ENCODE peak calls at places on chromosome 19, in six cellular contexts. F, Z, B, Y, U and A are unnamed samples.

GRCh38 chr19:28318469-28319179 is 894.3 kb downstream of the UQCRFS1 start:
- DNase-seq in F (no peak), Z (no peak), B (no peak), Y (no peak), U (no peak), A (no peak)

GRCh38 chr19:28980236-28980868 is 232.6 kb downstream of the UQCRFS1 start:
- DNase-seq in F (no peak), Z (no peak), B (peak), Y (no peak), U (peak), A (no peak)

GRCh38 chr19:10027158-10027997 is 14.1 kb downstream of the RDH8 start:
- DNase-seq in F (peak), Z (peak), B (peak), Y (peak), U (peak), A (peak)

GRCh38 chr19:5801796-5802616 is 2.9 kb upstream of the NRTN start:
- DNase-seq in F (no peak), Z (no peak), B (no peak), Y (no peak), U (peak), A (no peak)

GRCh38 chr19:47035127-47035494 is 13.3 kb downstream of the TMEM160 start:
- DNase-seq in F (no peak), Z (no peak), B (no peak), Y (no peak), U (no peak), A (peak)

GRCh38 chr19:1017115-1017905 is 3.6 kb downstream of the TMEM259 start:
- DNase-seq in F (no peak), Z (no peak), B (no peak), Y (no peak), U (no peak), A (no peak)

GRCh38 chr19:1768248-1768647 is 14.9 kb downstream of the ONECUT3 start:
- DNase-seq in F (no peak), Z (no peak), B (no peak), Y (no peak), U (no peak), A (no peak)

GRCh38 chr19:44282846-44283245 is 22.0 kb downstream of the ZNF235 start:
- DNase-seq in F (no peak), Z (no peak), B (no peak), Y (no peak), U (no peak), A (no peak)

GRCh38 chr19:30036154-30037129 is 94.4 kb downstream of the URI1 start:
- DNase-seq in F (no peak), Z (no peak), B (no peak), Y (no peak), U (peak), A (no peak)

GRCh38 chr19:41928754-41929535 is 696 bp upstream of the ERFL start:
- DNase-seq in F (no peak), Z (no peak), B (no peak), Y (peak), U (no peak), A (peak)

GRCh38 chr19:47614559-47614958 is 5.6 kb downstream of the BICRA start:
- DNase-seq in F (no peak), Z (no peak), B (no peak), Y (no peak), U (no peak), A (no peak)

GRCh38 chr19:3723110-3723488 is 14.9 kb downstream of the TJP3 start:
- DNase-seq in F (no peak), Z (no peak), B (no peak), Y (no peak), U (no peak), A (no peak)

GRCh38 chr19:3723883-3724282 is 15.7 kb downstream of the TJP3 start:
- DNase-seq in F (no peak), Z (no peak), B (no peak), Y (no peak), U (no peak), A (no peak)

GRCh38 chr19:3725121-3725520 is 16.9 kb downstream of the TJP3 start:
- DNase-seq in F (no peak), Z (no peak), B (no peak), Y (no peak), U (no peak), A (no peak)

GRCh38 chr19:3722443-3723109 is 14.4 kb downstream of the TJP3 start:
- DNase-seq in F (no peak), Z (no peak), B (no peak), Y (no peak), U (no peak), A (no peak)

GRCh38 chr19:3725640-3726310 is 17.6 kb downstream of the TJP3 start:
- DNase-seq in F (no peak), Z (peak), B (no peak), Y (no peak), U (no peak), A (no peak)
- H3K4me3 ChIP-seq in F (no peak), Z (no peak), B (no peak), Y (no peak), U (no peak), A (no peak)

GRCh38 chr19:12838893-12839656 is 760 bp downstream of the MAST1 start:
- DNase-seq in F (no peak), Z (no peak), B (no peak), Y (no peak), U (no peak), A (peak)
- H3K4me3 ChIP-seq in F (no peak), Z (peak), B (no peak), Y (no peak), U (no peak), A (peak)

GRCh38 chr19:45445139-45445538 is 21.4 kb upstream of the ERCC1 start:
- DNase-seq in F (no peak), Z (no peak), B (no peak), Y (no peak), U (no peak), A (no peak)

GRCh38 chr19:45442927-45443461 is 19.3 kb upstream of the ERCC1 start:
- DNase-seq in F (no peak), Z (no peak), B (no peak), Y (peak), U (peak), A (no peak)

GRCh38 chr19:45443462-45444317 is 20.0 kb upstream of the ERCC1 start:
- DNase-seq in F (peak), Z (peak), B (no peak), Y (peak), U (peak), A (no peak)

GRCh38 chr19:45446295-45446694 is 21.5 kb upstream of the FOSB start:
- DNase-seq in F (no peak), Z (no peak), B (no peak), Y (no peak), U (peak), A (peak)

GRCh38 chr19:45444318-45445041 is 20.8 kb upstream of the ERCC1 start:
- DNase-seq in F (peak), Z (peak), B (no peak), Y (peak), U (peak), A (no peak)
- H3K4me3 ChIP-seq in F (peak), Z (peak), B (peak), Y (no peak), U (peak), A (no peak)

DNA sequence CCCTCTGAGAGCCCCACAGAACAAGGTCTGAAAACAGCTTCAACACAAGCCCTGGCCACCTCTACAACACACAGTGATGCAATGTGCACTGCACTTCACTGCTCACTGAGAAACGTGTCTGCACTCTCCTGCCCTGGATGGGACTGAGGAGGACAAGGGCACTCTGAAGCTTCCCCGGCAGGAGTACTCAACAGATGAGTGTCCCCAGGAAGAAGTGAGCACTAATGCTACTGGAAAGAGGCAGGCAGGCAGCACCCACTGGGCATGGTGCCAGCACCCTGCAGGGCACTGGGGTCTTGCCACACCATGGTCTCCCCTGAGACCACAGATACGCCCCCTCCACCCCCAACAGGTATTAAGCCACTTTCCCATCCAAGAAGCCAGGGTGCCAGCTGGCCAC is 17.7 kb upstream of the SLC35E1 start:
- DNase-seq in F (no peak), Z (no peak), B (no peak), Y (no peak), U (no peak), A (no peak)
- H3K4me3 ChIP-seq in F (no peak), Z (no peak), B (no peak), Y (no peak), U (no peak), A (no peak)

DNA sequence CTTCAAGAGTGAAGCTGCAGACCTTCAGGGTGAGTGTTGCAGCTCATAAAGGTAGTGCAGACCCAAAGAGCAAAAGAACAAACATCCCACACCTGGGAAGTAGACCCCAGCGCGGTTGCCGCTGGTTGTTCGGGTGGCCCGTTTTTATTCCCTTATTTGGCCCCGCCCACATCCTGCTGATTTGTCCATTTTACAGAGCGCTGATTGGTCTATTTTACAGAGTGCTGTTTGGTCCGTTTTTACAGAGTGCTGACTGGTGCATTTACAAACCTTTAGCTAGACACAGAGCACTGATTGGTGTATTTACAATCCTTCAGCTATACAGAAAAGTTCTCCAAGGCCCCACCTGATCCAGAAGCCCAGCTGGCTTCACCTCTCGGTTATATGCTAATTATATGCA is 1.0 kb downstream of the SCGB2B2 start:
- DNase-seq in F (no peak), Z (no peak), B (no peak), Y (no peak), U (no peak), A (no peak)
- H3K4me3 ChIP-seq in F (peak), Z (no peak), B (no peak), Y (peak), U (no peak), A (no peak)

GRCh38 chr19:54129617-54129996 is 8.0 kb upstream of the CNOT3 start:
- DNase-seq in F (no peak), Z (no peak), B (no peak), Y (no peak), U (no peak), A (no peak)
- H3K4me3 ChIP-seq in F (no peak), Z (no peak), B (no peak), Y (no peak), U (no peak), A (no peak)

GRCh38 chr19:4724252-4724514 is 541 bp upstream of the DPP9 start:
- DNase-seq in F (no peak), Z (no peak), B (no peak), Y (no peak), U (no peak), A (no peak)
- H3K4me3 ChIP-seq in F (peak), Z (peak), B (peak), Y (peak), U (peak), A (peak)

GRCh38 chr19:57771417-57771816 is 1.9 kb downstream of the ZNF586 start:
- DNase-seq in F (no peak), Z (no peak), B (no peak), Y (no peak), U (no peak), A (no peak)
- H3K4me3 ChIP-seq in F (no peak), Z (no peak), B (no peak), Y (peak), U (no peak), A (no peak)